ENCODE peak calls at places on chromosomes 2 and 18, in nine cellular contexts. One of them, this sample, is unnamed.
A peak's percentile ranks its signal among the peaks of the same experiment; 100 is the strongest.

GRCh38 chr2:180240774-180241173 is 233.7 kb upstream of the CWC22 start:
- DNase-seq in mucosa of descending colon: no peak
- DNase-seq in lower leg skin: no peak
- DNase-seq in neural crest cell: no peak
- DNase-seq in fibroblast of lung: peak; percentile 12
- DNase-seq in endothelial cell of umbilical vein: no peak
- DNase-seq in mammary epithelial cell: peak; percentile 27
- DNase-seq in dorsolateral prefrontal cortex: no peak
- DNase-seq in GM10248: no peak
- DNase-seq in this sample: no peak

GRCh38 chr2:74856004-74856578 is 22.2 kb downstream of the HK2 start:
- DNase-seq in lower leg skin: no peak
- DNase-seq in fibroblast of lung: no peak
- DNase-seq in dorsolateral prefrontal cortex: no peak
- DNase-seq in GM10248: no peak
- DNase-seq in neural crest cell: no peak
- DNase-seq in mucosa of descending colon: peak; percentile 72
- DNase-seq in mammary epithelial cell: no peak
- DNase-seq in endothelial cell of umbilical vein: no peak
- DNase-seq in this sample: no peak

GRCh38 chr2:106960633-106961205 is 74.8 kb upstream of the ST6GAL2 start:
- DNase-seq in GM10248: no peak
- DNase-seq in endothelial cell of umbilical vein: no peak
- DNase-seq in mammary epithelial cell: no peak
- DNase-seq in mucosa of descending colon: no peak
- DNase-seq in lower leg skin: no peak
- DNase-seq in dorsolateral prefrontal cortex: no peak
- DNase-seq in neural crest cell: no peak
- DNase-seq in fibroblast of lung: peak; percentile 63
- DNase-seq in this sample: no peak

GRCh38 chr2:6674381-6674780 is 191.3 kb downstream of the CMPK2 start:
- DNase-seq in GM10248: no peak
- DNase-seq in endothelial cell of umbilical vein: no peak
- DNase-seq in mammary epithelial cell: no peak
- DNase-seq in neural crest cell: no peak
- DNase-seq in fibroblast of lung: peak; percentile 78
- DNase-seq in dorsolateral prefrontal cortex: no peak
- DNase-seq in lower leg skin: no peak
- DNase-seq in mucosa of descending colon: no peak
- DNase-seq in this sample: no peak

GRCh38 chr2:27703638-27704341 is 40.1 kb downstream of the SLC4A1AP start:
- DNase-seq in mucosa of descending colon: peak; percentile 80
- DNase-seq in lower leg skin: peak; percentile 97
- DNase-seq in neural crest cell: peak; percentile 90
- DNase-seq in mammary epithelial cell: peak; percentile 80
- DNase-seq in GM10248: peak; percentile 75
- DNase-seq in fibroblast of lung: peak; percentile 87
- DNase-seq in dorsolateral prefrontal cortex: peak; percentile 85
- DNase-seq in endothelial cell of umbilical vein: peak; percentile 90
- DNase-seq in this sample: peak; percentile 82

GRCh38 chr2:225616372-225616771 is 216.9 kb downstream of the NYAP2 start:
- DNase-seq in dorsolateral prefrontal cortex: no peak
- DNase-seq in neural crest cell: no peak
- DNase-seq in endothelial cell of umbilical vein: no peak
- DNase-seq in lower leg skin: no peak
- DNase-seq in mucosa of descending colon: no peak
- DNase-seq in fibroblast of lung: no peak
- DNase-seq in mammary epithelial cell: peak; percentile 6
- DNase-seq in GM10248: no peak
- DNase-seq in this sample: no peak

GRCh38 chr2:182824759-182825143 is 41.7 kb downstream of the FRZB start:
- DNase-seq in endothelial cell of umbilical vein: no peak
- DNase-seq in lower leg skin: no peak
- DNase-seq in mucosa of descending colon: no peak
- DNase-seq in GM10248: no peak
- DNase-seq in fibroblast of lung: peak; percentile 27
- DNase-seq in dorsolateral prefrontal cortex: no peak
- DNase-seq in mammary epithelial cell: no peak
- DNase-seq in neural crest cell: no peak
- DNase-seq in this sample: no peak

GRCh38 chr2:11938196-11938595 is 191.8 kb downstream of the LPIN1 start:
- DNase-seq in endothelial cell of umbilical vein: no peak
- DNase-seq in GM10248: no peak
- DNase-seq in fibroblast of lung: no peak
- DNase-seq in mammary epithelial cell: peak; percentile 91
- DNase-seq in mucosa of descending colon: peak; percentile 30
- DNase-seq in neural crest cell: no peak
- DNase-seq in lower leg skin: peak; percentile 89
- DNase-seq in dorsolateral prefrontal cortex: no peak
- DNase-seq in this sample: no peak

GRCh38 chr18:13302611-13303267 is 84.2 kb downstream of the LDLRAD4 start:
- DNase-seq in dorsolateral prefrontal cortex: no peak
- DNase-seq in lower leg skin: no peak
- DNase-seq in neural crest cell: no peak
- DNase-seq in endothelial cell of umbilical vein: peak; percentile 27
- DNase-seq in fibroblast of lung: no peak
- DNase-seq in mammary epithelial cell: no peak
- DNase-seq in mucosa of descending colon: no peak
- DNase-seq in GM10248: no peak
- DNase-seq in this sample: no peak

DNA sequence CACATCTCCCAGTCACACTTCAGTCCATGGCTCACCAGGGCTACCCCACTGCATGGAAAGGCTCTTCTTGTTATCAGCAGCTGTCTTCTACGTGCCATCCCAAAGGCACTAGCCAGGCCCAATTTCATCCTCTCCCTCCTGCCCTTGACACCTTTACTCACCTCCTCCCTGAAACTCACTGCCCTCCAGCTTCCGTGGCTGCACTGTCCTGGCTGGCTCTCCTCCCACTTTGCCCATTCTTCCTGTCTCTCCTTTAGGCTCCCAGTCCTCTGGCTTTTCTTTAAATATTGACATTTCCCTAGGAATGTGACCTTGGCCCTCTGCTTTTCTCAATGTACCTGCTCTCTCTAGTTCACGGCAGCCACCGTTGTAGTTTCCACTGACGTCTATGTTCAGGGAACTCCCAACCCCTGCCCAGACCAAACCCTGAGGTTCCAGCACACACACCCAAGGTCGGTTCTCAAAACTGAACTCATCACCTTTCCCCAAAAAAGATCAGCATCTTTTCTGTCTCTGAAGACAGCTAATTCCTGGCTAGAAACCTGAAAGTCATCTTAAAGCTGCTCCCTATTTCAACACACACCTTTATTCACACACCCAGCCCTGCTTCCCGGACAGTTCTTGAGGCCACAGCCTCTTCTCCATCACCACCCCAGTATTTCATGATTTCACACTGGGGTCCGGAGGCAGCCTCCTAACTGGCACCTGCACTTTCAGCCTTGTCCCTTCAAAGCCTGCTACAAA is 36.7 kb downstream of the WDFY1 start:
- DNase-seq in GM10248: no peak
- DNase-seq in mucosa of descending colon: no peak
- DNase-seq in neural crest cell: no peak
- DNase-seq in endothelial cell of umbilical vein: no peak
- DNase-seq in lower leg skin: peak; percentile 63
- DNase-seq in fibroblast of lung: no peak
- DNase-seq in dorsolateral prefrontal cortex: no peak
- DNase-seq in mammary epithelial cell: no peak
- DNase-seq in this sample: no peak
- TF ChIP-seq CTCF in GM10248: no peak
- TF ChIP-seq CTCF in mucosa of descending colon: no peak
- TF ChIP-seq CTCF in neural crest cell: no peak
- TF ChIP-seq CTCF in endothelial cell of umbilical vein: no peak
- TF ChIP-seq CTCF in lower leg skin: peak; percentile 57
- TF ChIP-seq CTCF in fibroblast of lung: no peak
- TF ChIP-seq CTCF in dorsolateral prefrontal cortex: no peak
- TF ChIP-seq CTCF in mammary epithelial cell: no peak
- TF ChIP-seq CTCF in this sample: no peak

GRCh38 chr2:23456881-23457760 is 72.1 kb downstream of the KLHL29 start:
- DNase-seq in mammary epithelial cell: no peak
- DNase-seq in lower leg skin: peak; percentile 64
- DNase-seq in dorsolateral prefrontal cortex: no peak
- DNase-seq in endothelial cell of umbilical vein: no peak
- DNase-seq in neural crest cell: no peak
- DNase-seq in mucosa of descending colon: no peak
- DNase-seq in GM10248: no peak
- DNase-seq in fibroblast of lung: peak; percentile 48
- DNase-seq in this sample: no peak

GRCh38 chr2:23457990-23458689 is 73.2 kb downstream of the KLHL29 start:
- DNase-seq in fibroblast of lung: no peak
- DNase-seq in mucosa of descending colon: no peak
- DNase-seq in mammary epithelial cell: no peak
- DNase-seq in lower leg skin: no peak
- DNase-seq in endothelial cell of umbilical vein: no peak
- DNase-seq in dorsolateral prefrontal cortex: no peak
- DNase-seq in GM10248: no peak
- DNase-seq in neural crest cell: no peak
- DNase-seq in this sample: no peak

GRCh38 chr2:23460983-23461382 is 76.0 kb downstream of the KLHL29 start:
- DNase-seq in mucosa of descending colon: no peak
- DNase-seq in dorsolateral prefrontal cortex: no peak
- DNase-seq in neural crest cell: no peak
- DNase-seq in mammary epithelial cell: no peak
- DNase-seq in endothelial cell of umbilical vein: no peak
- DNase-seq in fibroblast of lung: no peak
- DNase-seq in lower leg skin: peak; percentile 12
- DNase-seq in GM10248: no peak
- DNase-seq in this sample: no peak

GRCh38 chr2:23459032-23459431 is 74.1 kb downstream of the KLHL29 start:
- DNase-seq in mammary epithelial cell: no peak
- DNase-seq in fibroblast of lung: no peak
- DNase-seq in neural crest cell: no peak
- DNase-seq in endothelial cell of umbilical vein: no peak
- DNase-seq in dorsolateral prefrontal cortex: no peak
- DNase-seq in GM10248: no peak
- DNase-seq in mucosa of descending colon: no peak
- DNase-seq in lower leg skin: no peak
- DNase-seq in this sample: no peak

GRCh38 chr2:23460228-23460627 is 75.2 kb downstream of the KLHL29 start:
- DNase-seq in mucosa of descending colon: no peak
- DNase-seq in lower leg skin: no peak
- DNase-seq in mammary epithelial cell: no peak
- DNase-seq in dorsolateral prefrontal cortex: no peak
- DNase-seq in neural crest cell: no peak
- DNase-seq in fibroblast of lung: peak; percentile 10
- DNase-seq in GM10248: no peak
- DNase-seq in endothelial cell of umbilical vein: peak; percentile 18
- DNase-seq in this sample: no peak
- TF ChIP-seq CTCF in mucosa of descending colon: no peak
- TF ChIP-seq CTCF in lower leg skin: no peak
- TF ChIP-seq CTCF in mammary epithelial cell: peak; percentile 67
- TF ChIP-seq CTCF in dorsolateral prefrontal cortex: peak; percentile 8
- TF ChIP-seq CTCF in neural crest cell: peak; percentile 59
- TF ChIP-seq CTCF in fibroblast of lung: peak; percentile 71
- TF ChIP-seq CTCF in GM10248: peak; percentile 61
- TF ChIP-seq CTCF in endothelial cell of umbilical vein: peak; percentile 36
- TF ChIP-seq CTCF in this sample: peak; percentile 32

GRCh38 chr2:187057466-187057865 is 208.5 kb upstream of the ZSWIM2 start:
- DNase-seq in neural crest cell: no peak
- DNase-seq in mucosa of descending colon: no peak
- DNase-seq in dorsolateral prefrontal cortex: no peak
- DNase-seq in mammary epithelial cell: no peak
- DNase-seq in GM10248: no peak
- DNase-seq in endothelial cell of umbilical vein: no peak
- DNase-seq in fibroblast of lung: no peak
- DNase-seq in lower leg skin: no peak
- DNase-seq in this sample: no peak

GRCh38 chr2:187055463-187055862 is 206.5 kb upstream of the ZSWIM2 start:
- DNase-seq in mucosa of descending colon: no peak
- DNase-seq in fibroblast of lung: no peak
- DNase-seq in mammary epithelial cell: peak; percentile 12
- DNase-seq in GM10248: no peak
- DNase-seq in dorsolateral prefrontal cortex: no peak
- DNase-seq in lower leg skin: no peak
- DNase-seq in neural crest cell: no peak
- DNase-seq in endothelial cell of umbilical vein: peak; percentile 5
- DNase-seq in this sample: peak; percentile 40

GRCh38 chr2:187051350-187051749 is 202.4 kb upstream of the ZSWIM2 start:
- DNase-seq in mammary epithelial cell: no peak
- DNase-seq in neural crest cell: no peak
- DNase-seq in dorsolateral prefrontal cortex: no peak
- DNase-seq in GM10248: no peak
- DNase-seq in fibroblast of lung: peak; percentile 14
- DNase-seq in mucosa of descending colon: no peak
- DNase-seq in lower leg skin: no peak
- DNase-seq in endothelial cell of umbilical vein: no peak
- DNase-seq in this sample: no peak

GRCh38 chr2:187056416-187057333 is 207.7 kb upstream of the ZSWIM2 start:
- DNase-seq in mammary epithelial cell: no peak
- DNase-seq in fibroblast of lung: no peak
- DNase-seq in mucosa of descending colon: no peak
- DNase-seq in lower leg skin: no peak
- DNase-seq in dorsolateral prefrontal cortex: no peak
- DNase-seq in neural crest cell: no peak
- DNase-seq in GM10248: no peak
- DNase-seq in endothelial cell of umbilical vein: no peak
- DNase-seq in this sample: no peak

GRCh38 chr2:187054501-187055319 is 205.7 kb upstream of the ZSWIM2 start:
- DNase-seq in fibroblast of lung: no peak
- DNase-seq in lower leg skin: no peak
- DNase-seq in GM10248: no peak
- DNase-seq in dorsolateral prefrontal cortex: no peak
- DNase-seq in mucosa of descending colon: no peak
- DNase-seq in mammary epithelial cell: no peak
- DNase-seq in neural crest cell: no peak
- DNase-seq in endothelial cell of umbilical vein: peak; percentile 4
- DNase-seq in this sample: no peak
- TF ChIP-seq CTCF in fibroblast of lung: no peak
- TF ChIP-seq CTCF in lower leg skin: no peak
- TF ChIP-seq CTCF in GM10248: no peak
- TF ChIP-seq CTCF in dorsolateral prefrontal cortex: no peak
- TF ChIP-seq CTCF in mucosa of descending colon: no peak
- TF ChIP-seq CTCF in mammary epithelial cell: no peak
- TF ChIP-seq CTCF in neural crest cell: no peak
- TF ChIP-seq CTCF in endothelial cell of umbilical vein: no peak
- TF ChIP-seq CTCF in this sample: no peak

DNA sequence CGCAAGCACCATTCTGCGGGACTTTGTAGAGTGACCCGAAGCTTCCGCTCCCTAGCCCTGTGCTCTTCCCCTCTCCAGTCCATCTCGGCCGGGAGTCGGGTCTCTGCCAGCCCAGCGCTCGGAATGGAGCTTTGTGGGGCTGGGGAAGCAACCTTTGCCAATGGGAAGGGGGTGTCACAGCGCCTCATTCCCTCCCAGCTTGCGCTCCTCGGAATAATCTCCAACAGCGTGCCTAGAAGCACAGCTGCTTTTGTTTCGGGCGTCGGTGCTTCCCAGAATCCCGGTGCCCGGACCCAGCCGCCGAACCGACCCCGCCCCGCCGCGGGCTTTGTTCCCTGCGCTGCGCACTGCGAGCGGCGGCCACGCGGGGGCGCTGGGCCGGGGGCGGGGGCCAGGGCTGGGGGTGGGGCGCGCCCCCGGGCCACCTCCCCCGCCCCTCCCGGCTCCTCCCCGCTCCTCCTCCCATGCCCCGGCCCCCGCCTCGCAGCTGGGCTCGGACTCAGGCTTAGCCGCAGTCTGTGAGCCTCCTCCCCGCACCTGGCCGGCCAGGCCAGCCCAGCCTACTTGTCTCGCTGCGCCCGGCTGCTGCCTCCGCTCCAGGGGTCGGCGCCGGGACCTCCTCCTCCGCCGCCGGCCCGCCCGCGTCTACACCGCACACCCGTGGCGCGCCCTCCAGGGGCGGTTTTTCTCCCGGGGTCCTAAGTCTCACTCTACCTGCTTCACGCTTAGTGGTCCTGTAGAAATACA is 77.7 kb upstream of the SMAD2 start:
- DNase-seq in dorsolateral prefrontal cortex: no peak
- DNase-seq in fibroblast of lung: peak; percentile 59
- DNase-seq in GM10248: peak; percentile 84
- DNase-seq in neural crest cell: peak; percentile 66
- DNase-seq in mucosa of descending colon: peak; percentile 84
- DNase-seq in lower leg skin: peak; percentile 91
- DNase-seq in endothelial cell of umbilical vein: peak; percentile 51
- DNase-seq in mammary epithelial cell: peak; percentile 65
- DNase-seq in this sample: peak; percentile 92
- TF ChIP-seq CTCF in dorsolateral prefrontal cortex: peak; percentile 68
- TF ChIP-seq CTCF in fibroblast of lung: peak; percentile 32
- TF ChIP-seq CTCF in GM10248: peak; percentile 35
- TF ChIP-seq CTCF in neural crest cell: peak; percentile 91
- TF ChIP-seq CTCF in mucosa of descending colon: peak; percentile 68
- TF ChIP-seq CTCF in lower leg skin: no peak
- TF ChIP-seq CTCF in endothelial cell of umbilical vein: peak; percentile 31
- TF ChIP-seq CTCF in mammary epithelial cell: peak; percentile 21
- TF ChIP-seq CTCF in this sample: peak; percentile 53